ENCODE peak calls at places on chromosomes 1 and 21, in four cellular contexts. K is neural progenitor cell, N is neuronal stem cell, B is MM.1S. P is an unnamed sample.

GRCh38 chr1:8435569-8436071 is 117.7 kb downstream of the SLC45A1 start:
- DNase-seq in K (no peak), N (no peak), B (no peak), P (peak; percentile 95)

GRCh38 chr1:180213401-180214177 is 16.5 kb upstream of the LHX4 start:
- DNase-seq in B (peak; percentile 96), K (peak; percentile 30), N (no peak), P (no peak)

GRCh38 chr21:33266784-33267135 is 593 bp downstream of the IL10RB start:
- DNase-seq in K (no peak), B (peak; percentile 42), N (no peak), P (peak; percentile 76)

GRCh38 chr1:226952121-226952441 is 12.0 kb downstream of the COQ8A start:
- DNase-seq in N (no peak), K (no peak), B (no peak), P (no peak)

GRCh38 chr1:57927003-57927402 is 503.1 kb upstream of the DAB1 start:
- DNase-seq in K (no peak), B (no peak), N (no peak), P (peak; percentile 89)

GRCh38 chr21:29256125-29256895 is 42.4 kb upstream of the BACH1 start:
- DNase-seq in N (no peak), B (no peak), K (no peak), P (no peak)

GRCh38 chr21:37751268-37751975 is 164.8 kb downstream of the KCNJ6 start:
- DNase-seq in B (no peak), N (no peak), K (no peak), P (no peak)

GRCh38 chr1:57204091-57204490 is 219.8 kb downstream of the DAB1 start:
- DNase-seq in N (no peak), K (no peak), B (no peak), P (no peak)

GRCh38 chr1:29310616-29311180 is 74.4 kb downstream of the PTPRU start:
- DNase-seq in B (no peak), K (no peak), N (no peak), P (no peak)

GRCh38 chr21:44568667-44569556 is 4.6 kb upstream of the KRTAP10-4 start:
- DNase-seq in N (no peak), B (no peak), K (no peak), P (peak; percentile 48)

GRCh38 chr1:229263254-229263653 is 7.7 kb upstream of the RAB4A start:
- DNase-seq in B (no peak), K (no peak), N (no peak), P (no peak)

GRCh38 chr1:76281306-76281705 is 206.8 kb downstream of the ST6GALNAC3 start:
- DNase-seq in B (no peak), K (no peak), N (no peak), P (peak; percentile 49)

GRCh38 chr1:72693899-72694298 is 411.6 kb upstream of the NEGR1 start:
- DNase-seq in N (no peak), B (no peak), K (no peak), P (no peak)

GRCh38 chr1:16371725-16372124 is 4.7 kb downstream of the SZRD1 start:
- DNase-seq in B (no peak), N (no peak), K (no peak), P (no peak)

GRCh38 chr1:27638047-27638734 is 3.2 kb upstream of the FGR start:
- DNase-seq in K (no peak), N (no peak), B (no peak), P (no peak)

GRCh38 chr21:40620386-40621145 is 226.4 kb downstream of the DSCAM start:
- DNase-seq in B (no peak), N (no peak), K (no peak), P (no peak)

GRCh38 chr1:68141801-68142440 is 90.4 kb downstream of the WLS start:
- DNase-seq in B (no peak), K (no peak), N (no peak), P (no peak)

GRCh38 chr1:7896994-7897393 is 43.6 kb downstream of the TNFRSF9 start:
- DNase-seq in N (no peak), K (no peak), B (no peak), P (no peak)

GRCh38 chr1:96355961-96356360 is 365.6 kb upstream of the PTBP2 start:
- DNase-seq in N (no peak), B (no peak), K (no peak), P (no peak)

GRCh38 chr21:16912075-16912474 is 600.8 kb upstream of the CXADR start:
- DNase-seq in N (no peak), B (no peak), K (no peak), P (no peak)

GRCh38 chr1:150596095-150596892 is 16.9 kb upstream of the MCL1 start:
- DNase-seq in N (no peak), B (no peak), K (no peak), P (no peak)

GRCh38 chr21:32951041-32951440 is 74.7 kb upstream of the OLIG2 start:
- DNase-seq in N (peak; percentile 79), K (peak; percentile 90), B (no peak), P (no peak)

GRCh38 chr1:1206376-1207253 is at the start of gene TNFRSF18:
- DNase-seq in K (peak; percentile 69), B (no peak), N (peak; percentile 30), P (peak; percentile 71)

GRCh38 chr1:64417828-64418227 is 52.1 kb upstream of the CACHD1 start:
- DNase-seq in N (no peak), B (no peak), K (no peak), P (no peak)

GRCh38 chr1:109208847-109209463 is 4.8 kb upstream of the SARS1 start:
- DNase-seq in B (no peak), K (no peak), N (no peak), P (no peak)

GRCh38 chr1:26999440-26999987 is 6.0 kb downstream of the TRNP1 start:
- DNase-seq in N (peak; percentile 59), B (no peak), K (peak; percentile 85), P (no peak)

GRCh38 chr1:28154083-28154594 is 22.4 kb downstream of the PTAFR start:
- DNase-seq in N (no peak), K (no peak), B (no peak), P (no peak)

GRCh38 chr1:101122452-101123166 is 97.0 kb upstream of the DPH5 start:
- DNase-seq in K (no peak), N (no peak), B (peak; percentile 7), P (no peak)

GRCh38 chr1:223364685-223365382 is 858 bp upstream of the SUSD4 start:
- DNase-seq in N (peak; percentile 39), K (peak; percentile 82), B (peak; percentile 34), P (no peak)

GRCh38 chr1:66258404-66259105 is 275.4 kb upstream of the SGIP1 start:
- DNase-seq in B (no peak), K (peak; percentile 61), N (peak; percentile 36), P (no peak)

GRCh38 chr1:6690186-6690585 is 11.4 kb downstream of the DNAJC11 start:
- DNase-seq in B (no peak), N (no peak), K (no peak), P (no peak)

GRCh38 chr1:204829133-204829532 is 41.5 kb upstream of the NFASC start:
- DNase-seq in N (no peak), B (no peak), K (peak; percentile 32), P (no peak)

GRCh38 chr1:165392634-165393571 is 36.4 kb upstream of the LMX1A start:
- DNase-seq in K (peak; percentile 93), N (peak; percentile 82), B (peak; percentile 99), P (peak; percentile 91)

GRCh38 chr1:185068362-185068761 is 23.0 kb downstream of the RNF2 start:
- DNase-seq in K (no peak), B (no peak), N (no peak), P (no peak)

GRCh38 chr21:26850116-26850643 is 5.0 kb upstream of the ADAMTS1 start:
- DNase-seq in N (peak; percentile 36), K (peak; percentile 37), B (peak; percentile 58), P (peak; percentile 78)

GRCh38 chr1:41013024-41013423 is 8.5 kb downstream of the SLFNL1 start:
- DNase-seq in K (no peak), B (no peak), N (no peak), P (no peak)

GRCh38 chr1:35085421-35085820 is 6.2 kb downstream of the ZMYM1 start:
- DNase-seq in B (no peak), N (no peak), K (no peak), P (no peak)

GRCh38 chr1:231091853-231092301 is 51.8 kb upstream of the FAM89A start:
- DNase-seq in B (peak; percentile 36), K (peak; percentile 63), N (peak; percentile 9), P (peak; percentile 82)

GRCh38 chr1:159868766-159869165 is 6.3 kb upstream of the VSIG8 start:
- DNase-seq in N (no peak), B (peak; percentile 68), K (no peak), P (no peak)
- H2AFZ ChIP-seq in N (no peak overlapping the region), B (peak overlapping the region; percentile 64), K (no peak overlapping the region), P (no peak overlapping the region)

GRCh38 chr1:43885311-43885801 is 48.2 kb upstream of the ARTN start:
- DNase-seq in B (no peak), K (peak; percentile 60), N (peak; percentile 6), P (no peak)
- H2AFZ ChIP-seq in B (no peak overlapping the region), K (no peak overlapping the region), N (no peak overlapping the region), P (no peak overlapping the region)

DNA sequence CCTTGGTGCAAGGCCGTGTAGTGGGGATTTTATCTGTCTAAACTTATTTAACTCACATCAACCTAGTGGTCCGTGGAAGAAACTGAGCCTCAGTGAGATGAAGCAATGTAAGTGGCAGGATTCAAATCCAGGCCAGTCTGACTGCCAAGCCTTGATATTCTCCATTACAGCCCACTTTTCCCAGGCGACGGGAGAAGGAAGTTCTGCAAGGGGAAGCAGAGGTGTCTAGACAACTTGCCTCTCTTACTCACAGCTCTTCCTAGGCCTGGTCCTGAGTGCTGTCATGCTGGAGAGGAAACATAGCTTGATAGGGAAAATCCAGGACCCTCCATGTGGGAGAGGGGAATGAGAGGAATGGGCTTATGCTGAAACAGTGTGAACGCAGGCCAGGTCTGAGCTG is 9.1 kb downstream of the CTSE start:
- DNase-seq in N (no peak), B (no peak), K (no peak), P (no peak)
- H2AFZ ChIP-seq in N (no peak overlapping the region), B (no peak overlapping the region), K (no peak overlapping the region), P (no peak overlapping the region)

GRCh38 chr1:193476748-193477147 is 290.3 kb upstream of the B3GALT2 start:
- DNase-seq in B (no peak), K (no peak), N (no peak), P (no peak)
- H2AFZ ChIP-seq in B (no peak overlapping the region), K (no peak overlapping the region), N (peak overlapping the region; percentile 10), P (no peak overlapping the region)

DNA sequence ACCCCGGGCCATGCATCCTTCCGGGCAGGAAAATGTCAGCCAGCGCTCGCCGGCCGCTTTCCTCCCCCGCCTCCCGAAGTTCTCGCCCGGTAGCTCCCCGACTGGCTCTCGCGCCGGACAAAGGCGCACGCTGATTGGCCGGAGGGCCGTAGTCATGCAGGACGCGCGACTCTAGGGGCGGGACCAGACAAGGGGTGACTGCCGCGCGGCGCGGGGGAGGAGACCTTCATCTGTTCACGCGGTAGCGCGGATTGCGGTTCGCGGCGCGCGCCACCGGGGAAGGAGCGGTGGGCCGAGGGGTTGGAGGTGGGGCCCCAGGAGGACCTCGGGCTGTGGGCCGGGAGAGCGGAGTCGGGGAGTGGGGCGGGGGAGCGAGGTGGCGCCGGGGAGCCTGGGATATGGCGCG is at the start of gene FLVCR1:
- DNase-seq in N (peak; percentile 95), B (peak; percentile 99), K (peak; percentile 99), P (peak; percentile 98)
- H2AFZ ChIP-seq in N (peak within 1 kb of the TSS; percentile 88), B (peak within 1 kb of the TSS; percentile 77), K (peak within 1 kb of the TSS; percentile 83), P (peak within 1 kb of the TSS; percentile 99)

GRCh38 chr1:236361909-236362590 is 32.0 kb upstream of the EDARADD start:
- DNase-seq in K (no peak), N (no peak), B (no peak), P (no peak)
- H2AFZ ChIP-seq in K (no peak overlapping the region), N (no peak overlapping the region), B (no peak overlapping the region), P (no peak overlapping the region)

P was measured in Karpas-422.